ENCODE peak calls at places on chromosomes 3 and 15, in eight cellular contexts. W is coronary artery; L is Peyer's patch; B is stimulated activated CD8-positive, alpha-beta memory T cell treated with anti-CD3 and anti-CD28 coated beads, Interleukin-4, amount 100 ng/mL, for 1 hour; Q is GM10248; C is transverse colon; K is nephron progenitor cell; J is activated naive CD8-positive, alpha-beta T cell treated with anti-CD3 and anti-CD28 coated beads, Interleukin-2, amount 50 U/mL, for 24 hours. Z is an unnamed sample.

GRCh38 chr3:73572371-73572770 is 52.4 kb downstream of the PDZRN3 start:
- DNase-seq in B (no peak), Q (no peak), K (peak), J (no peak), L (no peak), C (peak), W (no peak), Z (no peak)

GRCh38 chr3:9141903-9142302 is 107.5 kb downstream of the SRGAP3 start:
- DNase-seq in W (no peak), Q (no peak), J (no peak), C (no peak), K (no peak), B (no peak), L (no peak), Z (no peak)

GRCh38 chr15:62118446-62118964 is 46.6 kb downstream of the C2CD4B start:
- DNase-seq in Q (no peak), K (no peak), C (no peak), W (no peak), J (no peak), B (no peak), L (no peak), Z (no peak)

GRCh38 chr15:34783471-34783870 is 11.9 kb downstream of the ACTC1 start:
- DNase-seq in L (no peak), Q (no peak), B (no peak), W (no peak), K (no peak), J (no peak), C (no peak), Z (no peak)

GRCh38 chr3:117958027-117958426 is 1076.6 kb downstream of the IGSF11 start:
- DNase-seq in Q (no peak), B (no peak), K (no peak), W (no peak), L (no peak), J (no peak), C (no peak), Z (no peak)

GRCh38 chr3:155070932-155071387 is 9.2 kb upstream of the MME start:
- DNase-seq in K (no peak), W (no peak), L (no peak), B (no peak), Q (no peak), C (no peak), J (no peak), Z (no peak)

GRCh38 chr3:106239195-106239697 is 370.4 kb upstream of the CBLB start:
- DNase-seq in L (no peak), J (no peak), B (no peak), K (no peak), C (no peak), W (no peak), Q (no peak), Z (no peak)

GRCh38 chr15:99556010-99556409 is 9.8 kb upstream of the MEF2A start:
- DNase-seq in Q (no peak), L (no peak), J (no peak), C (no peak), K (no peak), W (no peak), B (no peak), Z (no peak)

GRCh38 chr3:158768881-158769518 is 32.9 kb upstream of the MFSD1 start:
- DNase-seq in W (no peak), L (no peak), J (no peak), Q (no peak), C (peak), B (no peak), K (no peak), Z (no peak)

GRCh38 chr3:46236294-46237054 is 5.8 kb upstream of the CCR3 start:
- DNase-seq in W (no peak), Q (no peak), B (no peak), J (no peak), K (no peak), C (no peak), L (no peak), Z (no peak)

GRCh38 chr3:13584427-13584891 is 35.5 kb downstream of the FBLN2 start:
- DNase-seq in Q (no peak), B (no peak), L (no peak), K (no peak), W (no peak), J (no peak), C (no peak), Z (no peak)